ENCODE peak calls at places on chromosome 21, in ten cellular contexts. M is stimulated activated naive CD4-positive, alpha-beta T cell treated with Interleukin-2 at 50 U/mL for 16 hours; N is substantia nigra; D is GF-D8; C is naive B cell; A is iris pigment epithelial cell; S is Right ventricle myocardium superior; J is lower lobe of right lung; Y is occipital lobe; X is pons. Q is an unnamed sample.

GRCh38 chr21:16285646-16286223 is 556.0 kb downstream of the USP25 start:
- DNase-seq in J (no peak), A (no peak), Y (no peak), S (no peak), N (no peak), C (no peak), D (no peak), X (peak), M (no peak), Q (no peak)

GRCh38 chr21:35768187-35768586 is 292.1 kb downstream of the SETD4 start:
- DNase-seq in N (no peak), A (no peak), X (no peak), J (no peak), C (no peak), Y (no peak), S (no peak), D (no peak), M (no peak), Q (no peak)

GRCh38 chr21:37658994-37659458 is 257.2 kb downstream of the KCNJ6 start:
- DNase-seq in J (no peak), A (peak), S (no peak), X (no peak), M (no peak), N (no peak), Y (no peak), D (no peak), C (no peak), Q (peak)

GRCh38 chr21:40067751-40068150 is 200.5 kb downstream of the PCP4 start:
- DNase-seq in N (no peak), M (no peak), S (no peak), A (no peak), C (no peak), D (no peak), X (no peak), J (no peak), Y (peak), Q (no peak)

GRCh38 chr21:45363921-45364463 is 41.0 kb upstream of the COL18A1 start:
- DNase-seq in S (peak), J (peak), A (peak), Y (peak), D (no peak), N (peak), X (peak), M (peak), C (no peak), Q (peak)

GRCh38 chr21:34204481-34205439 is 131.4 kb downstream of the MRPS6 start:
- DNase-seq in S (no peak), N (no peak), M (no peak), J (no peak), X (peak), A (no peak), C (no peak), Y (no peak), D (no peak), Q (no peak)

GRCh38 chr21:36589352-36589971 is 109.5 kb upstream of the SIM2 start:
- DNase-seq in N (peak), D (no peak), M (no peak), Y (no peak), X (peak), C (no peak), A (peak), S (peak), J (peak), Q (no peak)

GRCh38 chr21:39461419-39461818 is 9.6 kb downstream of the SH3BGR start:
- DNase-seq in M (no peak), C (no peak), D (no peak), N (no peak), S (no peak), A (no peak), Y (no peak), X (no peak), J (no peak), Q (no peak)